ENCODE peak calls at places on chromosomes 13 and 19, in nine cellular contexts. S, Y, F, Z, W, C, B, D and Q are unnamed samples. For H3K4me1, the result is how much of the 10 kb centered on the place peaks cover.

GRCh38 chr19:5828661-5829566 is 10.6 kb downstream of the FUT6 start:
- DNase-seq in S (peak), Y (no peak), F (peak), Z (peak), W (no peak), C (peak), B (peak), D (no peak), Q (peak)

GRCh38 chr13:111153977-111154332 is 38.8 kb downstream of the ARHGEF7 start:
- DNase-seq in S (no peak), Y (peak), F (peak), Z (no peak), W (peak), C (no peak), B (no peak), D (no peak), Q (peak)

GRCh38 chr13:28750187-28751045 is 31.6 kb upstream of the SLC46A3 start:
- DNase-seq in S (no peak), Y (no peak), F (no peak), Z (no peak), W (peak), C (no peak), B (peak), D (no peak), Q (no peak)

GRCh38 chr13:32538234-32538620 is 368 bp downstream of the N4BP2L2 start:
- DNase-seq in S (peak), Y (peak), F (no peak), Z (peak), W (no peak), C (peak), B (peak), D (no peak), Q (no peak)

GRCh38 chr13:79776538-79776937 is 295.6 kb downstream of the NDFIP2 start:
- DNase-seq in S (no peak), Y (no peak), F (no peak), Z (no peak), W (peak), C (no peak), B (peak), D (no peak), Q (no peak)

GRCh38 chr13:111346281-111346680 is 25.8 kb downstream of the TEX29 start:
- DNase-seq in S (no peak), Y (no peak), F (no peak), Z (no peak), W (no peak), C (no peak), B (no peak), D (no peak), Q (no peak)

GRCh38 chr19:1513492-1514294 is 874 bp upstream of the ADAMTSL5 start:
- DNase-seq in S (peak), Y (peak), F (peak), Z (peak), W (peak), C (peak), B (peak), D (peak), Q (peak)

GRCh38 chr13:112748947-112749346 is 59.1 kb downstream of the ATP11A start:
- DNase-seq in S (no peak), Y (no peak), F (no peak), Z (no peak), W (no peak), C (no peak), B (peak), D (no peak), Q (no peak)

GRCh38 chr19:15216363-15216762 is 15.6 kb upstream of the NOTCH3 start:
- DNase-seq in S (no peak), Y (no peak), F (no peak), Z (peak), W (peak), C (no peak), B (no peak), D (no peak), Q (no peak)

GRCh38 chr19:10292206-10292788 is 2.5 kb downstream of the ICAM5 start:
- DNase-seq in S (peak), Y (peak), F (peak), Z (peak), W (peak), C (peak), B (peak), D (peak), Q (peak)

GRCh38 chr13:23750383-23751121 is 138.6 kb downstream of the MIPEP start:
- DNase-seq in S (no peak), Y (no peak), F (no peak), Z (no peak), W (peak), C (no peak), B (no peak), D (no peak), Q (no peak)

GRCh38 chr19:45782820-45783785 is 813 bp upstream of the DMPK start:
- DNase-seq in S (no peak), Y (no peak), F (no peak), Z (no peak), W (peak), C (peak), B (peak), D (no peak), Q (no peak)

GRCh38 chr13:21538280-21538679 is 65.7 kb downstream of the MICU2 start:
- DNase-seq in S (no peak), Y (no peak), F (no peak), Z (no peak), W (no peak), C (no peak), B (no peak), D (no peak), Q (no peak)

GRCh38 chr19:41564515-41565383 is 11.2 kb upstream of the CEACAM21 start:
- DNase-seq in S (peak), Y (no peak), F (no peak), Z (no peak), W (no peak), C (peak), B (peak), D (no peak), Q (peak)

GRCh38 chr13:47508518-47509228 is 492.4 kb downstream of the SUCLA2 start:
- DNase-seq in S (no peak), Y (no peak), F (no peak), Z (no peak), W (no peak), C (no peak), B (no peak), D (no peak), Q (peak)

DNA sequence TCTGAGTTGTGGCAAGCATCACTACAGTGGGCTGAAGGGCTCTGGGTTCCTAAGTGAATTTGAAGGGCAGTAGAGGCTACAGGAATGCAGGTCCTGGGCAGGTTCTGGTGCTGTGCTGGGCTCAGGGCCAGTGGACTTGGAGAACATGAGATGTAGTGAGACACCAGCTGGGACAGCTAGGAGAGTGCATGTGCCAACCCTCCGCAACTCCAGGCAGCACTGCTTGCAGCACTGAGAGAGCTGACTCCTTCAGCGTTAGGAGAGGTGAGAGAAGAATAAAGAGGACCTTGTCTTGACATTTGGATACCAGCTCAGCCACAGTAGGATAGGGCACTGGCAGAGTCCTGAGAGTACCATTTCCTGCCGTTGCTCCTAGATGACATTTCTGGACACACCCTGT is 739.9 kb upstream of the PRR20A start:
- DNase-seq in S (no peak), Y (no peak), F (no peak), Z (no peak), W (no peak), C (no peak), B (no peak), D (no peak), Q (no peak)
- H3K4me3 ChIP-seq in S (no peak), Y (no peak), F (no peak), Z (no peak), W (no peak), C (no peak), B (no peak), D (no peak), Q (no peak)

GRCh38 chr13:27131202-27131623 is 40.4 kb downstream of the USP12 start:
- DNase-seq in S (no peak), Y (peak), F (no peak), Z (peak), W (peak), C (no peak), B (peak), D (peak), Q (peak)
- TF ChIP-seq EZH2phosphoT487 in S (no peak), Y (no peak), F (no peak), Z (no peak), W (no peak), C (no peak), B (no peak), D (no peak), Q (no peak)

GRCh38 chr19:47158879-47159509 is 28.4 kb downstream of the SAE1 start:
- DNase-seq in S (no peak), Y (no peak), F (no peak), Z (no peak), W (no peak), C (no peak), B (peak), D (no peak), Q (no peak)
- H3K4me1 ChIP-seq in S (under half), Y (under half), F (under half), Z (under half), W (under half), C (under half), B (under half), D (under half), Q (under half)

GRCh38 chr19:23415561-23416191 is 20.4 kb upstream of the ZNF91 start:
- DNase-seq in S (peak), Y (no peak), F (no peak), Z (peak), W (no peak), C (peak), B (peak), D (no peak), Q (peak)
- H3K4me3 ChIP-seq in S (peak), Y (peak), F (no peak), Z (peak), W (no peak), C (peak), B (peak), D (no peak), Q (peak)

GRCh38 chr13:81089758-81090157 is 748.8 kb upstream of the SPRY2 start:
- DNase-seq in S (no peak), Y (no peak), F (no peak), Z (peak), W (no peak), C (no peak), B (no peak), D (no peak), Q (no peak)
- TF ChIP-seq EZH2phosphoT487 in S (no peak), Y (no peak), F (no peak), Z (no peak), W (no peak), C (no peak), B (no peak), D (no peak), Q (no peak)

DNA sequence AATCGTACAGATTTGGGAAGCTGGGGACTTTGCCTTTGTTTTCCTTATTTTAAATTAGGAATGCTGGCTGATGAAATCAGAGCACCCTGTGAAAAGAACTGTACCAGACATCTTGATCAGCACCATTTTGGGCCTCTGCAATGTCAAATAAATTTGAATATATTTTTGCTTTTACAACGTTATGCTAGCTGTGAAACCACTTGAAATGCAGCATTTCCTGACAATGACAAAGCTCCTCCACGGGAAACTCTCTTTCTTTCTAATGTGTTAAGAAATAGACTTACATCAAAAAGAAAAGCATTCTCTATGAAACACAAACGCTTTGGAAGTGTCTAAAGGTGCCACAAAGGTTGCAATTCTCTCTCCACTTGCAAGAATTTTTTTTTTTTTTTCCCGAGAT is 47.1 kb upstream of the MAP3K10 start:
- DNase-seq in S (no peak), Y (peak), F (peak), Z (no peak), W (no peak), C (no peak), B (no peak), D (no peak), Q (no peak)
- H3K4me1 ChIP-seq in S (under half), Y (half or more), F (under half), Z (under half), W (under half), C (under half), B (under half), D (under half), Q (under half)

GRCh38 chr13:77774181-77774580 is 76.7 kb downstream of the SLAIN1 start:
- DNase-seq in S (no peak), Y (no peak), F (no peak), Z (no peak), W (no peak), C (no peak), B (no peak), D (no peak), Q (no peak)
- H3K4me3 ChIP-seq in S (no peak), Y (no peak), F (no peak), Z (no peak), W (no peak), C (no peak), B (no peak), D (no peak), Q (no peak)